ENCODE peak calls at places on chromosome 11, in eight cellular contexts. H, I, Z, T, G, B, M and V are unnamed samples.

GRCh38 chr11:76622481-76623094 is 48.0 kb downstream of the LRRC32 start:
- DNase-seq in G (no peak), Z (no peak), M (no peak), T (no peak), H (no peak), B (no peak), I (no peak), V (no peak)

GRCh38 chr11:126436209-126436608 is 80.7 kb downstream of the ST3GAL4 start:
- DNase-seq in T (no peak), I (no peak), Z (no peak), M (no peak), G (no peak), H (no peak), B (no peak), V (no peak)

GRCh38 chr11:11770921-11771484 is 70.8 kb upstream of the USP47 start:
- DNase-seq in T (no peak), B (no peak), I (no peak), G (no peak), M (no peak), H (no peak), Z (no peak), V (no peak)

GRCh38 chr11:69274531-69275016 is 19.4 kb upstream of the MYEOV start:
- DNase-seq in G (no peak), T (no peak), H (no peak), I (no peak), M (no peak), Z (no peak), B (peak; percentile 94), V (no peak)

GRCh38 chr11:62707277-62707771 is at the start of the genes BSCL2 and GNG3:
- DNase-seq in T (no peak), M (no peak), Z (no peak), B (no peak), G (no peak), I (no peak), H (no peak), V (no peak)

GRCh38 chr11:77381749-77382693 is 80.5 kb upstream of the GDPD4 start:
- DNase-seq in T (no peak), G (no peak), Z (peak; percentile 48), H (no peak), M (no peak), B (no peak), I (no peak), V (no peak)

GRCh38 chr11:103633037-103633788 is 403.2 kb upstream of the DDI1 start:
- DNase-seq in M (no peak), B (no peak), G (no peak), I (no peak), Z (peak; percentile 56), H (no peak), T (no peak), V (no peak)

GRCh38 chr11:95937358-95937757 is 13.5 kb upstream of the MTMR2 start:
- DNase-seq in H (no peak), T (no peak), M (no peak), B (no peak), Z (peak; percentile 27), G (no peak), I (no peak), V (no peak)

GRCh38 chr11:74485868-74486267 is 7.7 kb downstream of the LIPT2 start:
- DNase-seq in M (no peak), H (no peak), B (no peak), Z (no peak), I (no peak), T (no peak), G (no peak), V (no peak)